ENCODE peak calls at places on chromosomes 12 and 14, in nine cellular contexts. T is cardiac fibroblast, D is NCI-H1092 treated with DMSO at 0.1 percent for 48 hours, Q is AG09319, P is MCF 10A, J is fibroblast of pulmonary artery, O is NCI-H1048, S is head of caudate nucleus, Z is transverse colon. N is an unnamed sample.

GRCh38 chr14:51512321-51512720 is 139.4 kb upstream of the FRMD6 start:
- DNase-seq in T (no peak), D (no peak), Q (no peak), P (no peak), J (no peak), O (no peak), S (no peak), Z (no peak), N (no peak)

GRCh38 chr14:20455355-20456300 is 602 bp downstream of the APEX1 start:
- DNase-seq in T (peak; percentile 90), D (no peak), Q (peak; percentile 61), P (peak; percentile 84), J (peak; percentile 90), O (peak; percentile 56), S (peak; percentile 77), Z (no peak), N (peak; percentile 27)

GRCh38 chr12:120822832-120823503 is 81.2 kb downstream of the SPPL3 start:
- DNase-seq in T (no peak), D (no peak), Q (no peak), P (no peak), J (no peak), O (no peak), S (no peak), Z (no peak), N (no peak)

GRCh38 chr14:51006781-51007211 is 62.5 kb upstream of the PYGL start:
- DNase-seq in T (peak; percentile 77), D (peak; percentile 8), Q (peak; percentile 63), P (peak; percentile 88), J (peak; percentile 60), O (no peak), S (peak; percentile 89), Z (no peak), N (no peak)

GRCh38 chr12:69896653-69897381 is 71.8 kb downstream of the MYRFL start:
- DNase-seq in T (no peak), D (no peak), Q (no peak), P (no peak), J (no peak), O (no peak), S (no peak), Z (no peak), N (no peak)

GRCh38 chr14:22613091-22613695 is 15.1 kb downstream of the ABHD4 start:
- DNase-seq in T (no peak), D (no peak), Q (no peak), P (no peak), J (no peak), O (no peak), S (no peak), Z (no peak), N (no peak)

GRCh38 chr12:130826151-130826801 is 12.8 kb downstream of the STX2 start:
- DNase-seq in T (peak; percentile 84), D (no peak), Q (no peak), P (peak; percentile 37), J (peak; percentile 59), O (peak; percentile 55), S (peak; percentile 79), Z (peak; percentile 53), N (peak; percentile 39)

GRCh38 chr12:84996759-84997158 is 39.3 kb downstream of the TSPAN19 start:
- DNase-seq in T (no peak), D (no peak), Q (no peak), P (no peak), J (no peak), O (no peak), S (no peak), Z (no peak), N (no peak)

GRCh38 chr14:89466939-89467338 is 49.9 kb upstream of the FOXN3 start:
- DNase-seq in T (no peak), D (no peak), Q (no peak), P (no peak), J (no peak), O (no peak), S (peak; percentile 71), Z (no peak), N (no peak)

GRCh38 chr14:23544511-23545447 is 6.8 kb downstream of the ZFHX2 start:
- DNase-seq in T (no peak), D (peak; percentile 63), Q (no peak), P (no peak), J (no peak), O (no peak), S (peak; percentile 85), Z (peak; percentile 33), N (no peak)

GRCh38 chr12:84701041-84701440 is 211.6 kb downstream of the SLC6A15 start:
- DNase-seq in T (no peak), D (no peak), Q (no peak), P (no peak), J (no peak), O (no peak), S (no peak), Z (no peak), N (no peak)

GRCh38 chr12:88579572-88579940 is 715 bp downstream of the KITLG start:
- DNase-seq in T (no peak), D (peak; percentile 48), Q (no peak), P (peak; percentile 50), J (no peak), O (no peak), S (peak; percentile 52), Z (peak; percentile 56), N (no peak)

GRCh38 chr12:42213023-42213422 is 25.0 kb downstream of the YAF2 start:
- DNase-seq in T (peak; percentile 30), D (peak; percentile 27), Q (no peak), P (peak; percentile 64), J (peak; percentile 20), O (no peak), S (no peak), Z (peak; percentile 25), N (peak; percentile 13)

GRCh38 chr14:60561845-60562746 is 53.1 kb downstream of the SIX6 start:
- DNase-seq in T (peak; percentile 87), D (peak; percentile 87), Q (no peak), P (peak; percentile 71), J (peak; percentile 79), O (no peak), S (peak; percentile 68), Z (peak; percentile 11), N (peak; percentile 90)

GRCh38 chr14:68544150-68544892 is 248.5 kb downstream of the ZFP36L1 start:
- DNase-seq in T (peak; percentile 99), D (no peak), Q (peak; percentile 97), P (peak; percentile 98), J (peak; percentile 99), O (no peak), S (peak; percentile 53), Z (peak; percentile 64), N (no peak)

GRCh38 chr12:2431810-2432209 is 363.0 kb upstream of the FKBP4 start:
- DNase-seq in T (no peak), D (no peak), Q (peak; percentile 3), P (no peak), J (no peak), O (no peak), S (no peak), Z (peak; percentile 29), N (no peak)

GRCh38 chr14:61111145-61112130 is 130.4 kb downstream of the SLC38A6 start:
- DNase-seq in T (no peak), D (no peak), Q (no peak), P (no peak), J (no peak), O (no peak), S (no peak), Z (no peak), N (no peak)

GRCh38 chr14:92551066-92551841 is 37.7 kb downstream of the RIN3 start:
- DNase-seq in T (no peak), D (no peak), Q (no peak), P (no peak), J (no peak), O (no peak), S (no peak), Z (no peak), N (peak; percentile 54)

GRCh38 chr12:100141666-100141997 is 1.0 kb downstream of the BLTP3B start:
- DNase-seq in T (peak; percentile 93), D (no peak), Q (peak; percentile 56), P (peak; percentile 87), J (peak; percentile 87), O (no peak), S (peak; percentile 50), Z (no peak), N (peak; percentile 22)

GRCh38 chr12:78330131-78330530 is 499.4 kb downstream of the NAV3 start:
- DNase-seq in T (no peak), D (no peak), Q (no peak), P (no peak), J (no peak), O (no peak), S (no peak), Z (no peak), N (no peak)

N was measured in OCI-LY7.